ENCODE peak calls at places on chromosomes 3 and 15, in ten cellular contexts. Z, Q, J, V, L, W, P, T, B and S are unnamed samples.

GRCh38 chr15:77905301-77905920 is 172.1 kb downstream of the TBC1D2B start:
- DNase-seq in Z (no peak), Q (no peak), J (no peak), V (no peak), L (no peak), W (no peak), P (no peak), T (no peak), B (no peak), S (no peak)

GRCh38 chr15:65393557-65393956 is 15.8 kb upstream of the IGDCC3 start:
- DNase-seq in Z (no peak), Q (no peak), J (no peak), V (no peak), L (no peak), W (no peak), P (no peak), T (no peak), B (no peak), S (no peak)

GRCh38 chr15:83745771-83746170 is 91.8 kb downstream of the ADAMTSL3 start:
- DNase-seq in Z (no peak), Q (no peak), J (no peak), V (no peak), L (no peak), W (no peak), P (no peak), T (no peak), B (no peak), S (no peak)

GRCh38 chr15:91559066-91559465 is 294.4 kb upstream of the SLCO3A1 start:
- DNase-seq in Z (no peak), Q (no peak), J (no peak), V (no peak), L (no peak), W (no peak), P (no peak), T (no peak), B (no peak), S (no peak)

GRCh38 chr15:46331546-46331945 is 696.7 kb downstream of the SQOR start:
- DNase-seq in Z (no peak), Q (no peak), J (no peak), V (no peak), L (no peak), W (no peak), P (no peak), T (no peak), B (no peak), S (no peak)

GRCh38 chr3:167876603-167877325 is 141.2 kb downstream of the SERPINI1 start:
- DNase-seq in Z (no peak), Q (peak; percentile 21), J (no peak), V (peak; percentile 79), L (peak; percentile 80), W (no peak), P (no peak), T (no peak), B (no peak), S (no peak)

GRCh38 chr3:108301695-108302404 is 5.5 kb downstream of the HHLA2 start:
- DNase-seq in Z (no peak), Q (no peak), J (no peak), V (no peak), L (peak; percentile 8), W (no peak), P (no peak), T (peak; percentile 3), B (no peak), S (no peak)

GRCh38 chr3:156837130-156837529 is 11.0 kb downstream of the LEKR1 start:
- DNase-seq in Z (no peak), Q (no peak), J (no peak), V (no peak), L (peak; percentile 77), W (no peak), P (no peak), T (no peak), B (no peak), S (no peak)

GRCh38 chr15:25055356-25056068 is 100.7 kb downstream of the SNRPN start:
- DNase-seq in Z (no peak), Q (no peak), J (no peak), V (no peak), L (no peak), W (no peak), P (no peak), T (no peak), B (no peak), S (no peak)

GRCh38 chr3:188948658-188949400 is 222.9 kb upstream of the TPRG1 start:
- DNase-seq in Z (no peak), Q (peak; percentile 25), J (peak; percentile 21), V (peak; percentile 99), L (peak; percentile 95), W (no peak), P (no peak), T (no peak), B (no peak), S (no peak)

GRCh38 chr3:115857518-115858136 is 234.3 kb downstream of the GAP43 start:
- DNase-seq in Z (no peak), Q (no peak), J (no peak), V (no peak), L (no peak), W (no peak), P (no peak), T (no peak), B (no peak), S (no peak)